ENCODE peak calls at places on chromosomes 12 and 14, in four cellular contexts. One of them, this sample, is unnamed.

GRCh38 chr14:90720832-90721231 is 95.4 kb downstream of the TTC7B start:
- DNase-seq in tibial nerve: no peak
- DNase-seq in fibroblast of mammary gland: no peak
- DNase-seq in thoracic aorta: no peak
- DNase-seq in this sample: no peak

GRCh38 chr14:68979722-68980552 is 835 bp upstream of the ACTN1 start:
- DNase-seq in tibial nerve: peak
- DNase-seq in fibroblast of mammary gland: peak
- DNase-seq in thoracic aorta: peak
- DNase-seq in this sample: no peak

GRCh38 chr12:129535351-129535750 is 368.5 kb downstream of the TMEM132D start:
- DNase-seq in tibial nerve: no peak
- DNase-seq in fibroblast of mammary gland: no peak
- DNase-seq in thoracic aorta: no peak
- DNase-seq in this sample: no peak

GRCh38 chr14:35221462-35221861 is 70.7 kb upstream of the PSMA6 start:
- DNase-seq in tibial nerve: no peak
- DNase-seq in fibroblast of mammary gland: peak
- DNase-seq in thoracic aorta: no peak
- DNase-seq in this sample: no peak

GRCh38 chr14:100619382-100620305 is 32.4 kb upstream of the BEGAIN start:
- DNase-seq in tibial nerve: no peak
- DNase-seq in fibroblast of mammary gland: no peak
- DNase-seq in thoracic aorta: no peak
- DNase-seq in this sample: no peak

GRCh38 chr12:56718636-56719035 is 6.5 kb downstream of the NACA start:
- DNase-seq in tibial nerve: no peak
- DNase-seq in fibroblast of mammary gland: no peak
- DNase-seq in thoracic aorta: no peak
- DNase-seq in this sample: no peak

GRCh38 chr12:80752464-80752863 is 35.8 kb downstream of the MYF5 start:
- DNase-seq in tibial nerve: no peak
- DNase-seq in fibroblast of mammary gland: peak
- DNase-seq in thoracic aorta: no peak
- DNase-seq in this sample: no peak

GRCh38 chr12:53380104-53380796 is at the start of gene SP1:
- DNase-seq in tibial nerve: peak
- DNase-seq in fibroblast of mammary gland: peak
- DNase-seq in thoracic aorta: peak
- DNase-seq in this sample: peak

GRCh38 chr14:60514378-60515243 is 5.7 kb downstream of the SIX6 start:
- DNase-seq in tibial nerve: no peak
- DNase-seq in fibroblast of mammary gland: no peak
- DNase-seq in thoracic aorta: no peak
- DNase-seq in this sample: no peak

GRCh38 chr12:78473136-78473535 is 391.4 kb upstream of the SYT1 start:
- DNase-seq in tibial nerve: no peak
- DNase-seq in fibroblast of mammary gland: peak
- DNase-seq in thoracic aorta: no peak
- DNase-seq in this sample: peak

GRCh38 chr14:64117671-64118402 is 176.3 kb downstream of the ESR2 start:
- DNase-seq in tibial nerve: no peak
- DNase-seq in fibroblast of mammary gland: peak
- DNase-seq in thoracic aorta: peak
- DNase-seq in this sample: no peak

GRCh38 chr12:51246254-51246853 is 7.7 kb downstream of the DAZAP2 start:
- DNase-seq in tibial nerve: no peak
- DNase-seq in fibroblast of mammary gland: peak
- DNase-seq in thoracic aorta: no peak
- DNase-seq in this sample: no peak

GRCh38 chr12:99505805-99506204 is 141.7 kb upstream of the GARIN6 start:
- DNase-seq in tibial nerve: no peak
- DNase-seq in fibroblast of mammary gland: no peak
- DNase-seq in thoracic aorta: no peak
- DNase-seq in this sample: no peak

GRCh38 chr14:70692210-70692609 is 50.5 kb downstream of the TTC9 start:
- DNase-seq in tibial nerve: no peak
- DNase-seq in fibroblast of mammary gland: no peak
- DNase-seq in thoracic aorta: no peak
- DNase-seq in this sample: no peak

GRCh38 chr12:87266305-87266704 is 762.9 kb downstream of the C12orf50 start:
- DNase-seq in tibial nerve: no peak
- DNase-seq in fibroblast of mammary gland: peak
- DNase-seq in thoracic aorta: no peak
- DNase-seq in this sample: no peak

GRCh38 chr14:96264850-96265249 is 8.8 kb downstream of the BDKRB1 start:
- DNase-seq in tibial nerve: no peak
- DNase-seq in fibroblast of mammary gland: peak
- DNase-seq in thoracic aorta: no peak
- DNase-seq in this sample: no peak

GRCh38 chr12:128402481-128402880 is 135.5 kb downstream of the TMEM132C start:
- DNase-seq in tibial nerve: no peak
- DNase-seq in fibroblast of mammary gland: no peak
- DNase-seq in thoracic aorta: no peak
- DNase-seq in this sample: no peak

GRCh38 chr12:18492372-18493025 is 231.2 kb downstream of the PIK3C2G start:
- DNase-seq in tibial nerve: no peak
- DNase-seq in fibroblast of mammary gland: peak
- DNase-seq in thoracic aorta: no peak
- DNase-seq in this sample: no peak

GRCh38 chr12:99600388-99600787 is 47.2 kb upstream of the GARIN6 start:
- DNase-seq in tibial nerve: no peak
- DNase-seq in fibroblast of mammary gland: no peak
- DNase-seq in thoracic aorta: no peak
- DNase-seq in this sample: no peak

GRCh38 chr12:18971932-18972331 is 157.6 kb upstream of the PLEKHA5 start:
- DNase-seq in tibial nerve: no peak
- DNase-seq in fibroblast of mammary gland: no peak
- DNase-seq in thoracic aorta: no peak
- DNase-seq in this sample: no peak

GRCh38 chr12:54394281-54394719 is 9.8 kb upstream of the ZNF385A start:
- DNase-seq in tibial nerve: no peak
- DNase-seq in fibroblast of mammary gland: peak
- DNase-seq in thoracic aorta: no peak
- DNase-seq in this sample: no peak

DNA sequence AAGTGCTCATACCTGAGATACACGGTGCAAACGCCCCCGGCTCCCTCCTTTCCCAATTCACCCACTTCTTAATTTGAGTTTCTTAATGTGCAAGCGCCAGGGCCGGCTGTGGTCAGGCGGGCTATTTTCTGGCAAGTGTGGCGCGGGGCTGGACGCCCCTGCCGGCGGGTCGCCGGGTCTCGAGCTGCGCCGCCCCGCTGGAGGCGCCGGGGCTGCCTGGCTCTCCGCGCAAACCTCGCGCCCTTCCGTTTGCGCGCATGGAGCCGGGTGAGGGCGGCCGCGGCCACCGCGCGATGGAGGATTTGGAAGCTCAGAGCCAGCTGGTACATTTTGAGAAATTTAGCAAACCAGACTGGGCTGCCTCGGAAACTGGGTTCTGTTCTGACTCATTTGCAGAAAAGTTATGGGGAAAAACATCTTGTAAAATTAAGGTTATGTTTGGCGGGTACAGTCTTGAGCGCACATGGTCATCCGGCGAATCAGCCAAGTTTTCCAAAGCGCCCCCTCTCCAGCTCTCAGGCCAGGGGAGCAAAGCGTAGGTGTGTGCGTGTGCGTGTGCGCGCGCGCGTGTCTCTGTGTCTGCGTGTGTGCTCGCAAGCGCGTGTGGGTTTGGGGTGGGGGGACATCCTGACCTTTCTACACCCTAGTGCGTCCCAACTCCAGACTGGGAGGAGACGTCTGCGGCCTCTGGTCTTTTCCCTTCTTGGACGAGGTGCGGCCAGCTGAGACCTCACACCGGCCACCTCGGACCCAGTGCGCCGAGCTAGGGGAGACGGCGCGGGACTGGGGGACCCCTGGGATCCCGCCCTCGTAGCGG is 6.5 kb upstream of the OTX2 start:
- DNase-seq in tibial nerve: no peak
- DNase-seq in fibroblast of mammary gland: no peak
- DNase-seq in thoracic aorta: no peak
- DNase-seq in this sample: no peak
- H3K4me3 ChIP-seq in tibial nerve: no peak
- H3K4me3 ChIP-seq in fibroblast of mammary gland: no peak
- H3K4me3 ChIP-seq in thoracic aorta: no peak
- H3K4me3 ChIP-seq in this sample: no peak

GRCh38 chr14:52996493-52996892 is 45.6 kb upstream of the FERMT2 start:
- DNase-seq in tibial nerve: no peak
- DNase-seq in fibroblast of mammary gland: no peak
- DNase-seq in thoracic aorta: no peak
- DNase-seq in this sample: no peak

GRCh38 chr14:53002576-53002975 is 51.7 kb upstream of the FERMT2 start:
- DNase-seq in tibial nerve: no peak
- DNase-seq in fibroblast of mammary gland: peak
- DNase-seq in thoracic aorta: no peak
- DNase-seq in this sample: no peak

GRCh38 chr14:53001787-53002378 is 51.0 kb upstream of the FERMT2 start:
- DNase-seq in tibial nerve: no peak
- DNase-seq in fibroblast of mammary gland: no peak
- DNase-seq in thoracic aorta: no peak
- DNase-seq in this sample: no peak

GRCh38 chr14:52995998-52996397 is 45.1 kb upstream of the FERMT2 start:
- DNase-seq in tibial nerve: no peak
- DNase-seq in fibroblast of mammary gland: no peak
- DNase-seq in thoracic aorta: no peak
- DNase-seq in this sample: no peak

GRCh38 chr14:52998376-52999010 is 47.6 kb upstream of the FERMT2 start:
- DNase-seq in tibial nerve: no peak
- DNase-seq in fibroblast of mammary gland: peak
- DNase-seq in thoracic aorta: no peak
- DNase-seq in this sample: no peak
- H3K4me3 ChIP-seq in tibial nerve: no peak
- H3K4me3 ChIP-seq in fibroblast of mammary gland: no peak
- H3K4me3 ChIP-seq in thoracic aorta: no peak
- H3K4me3 ChIP-seq in this sample: no peak

DNA sequence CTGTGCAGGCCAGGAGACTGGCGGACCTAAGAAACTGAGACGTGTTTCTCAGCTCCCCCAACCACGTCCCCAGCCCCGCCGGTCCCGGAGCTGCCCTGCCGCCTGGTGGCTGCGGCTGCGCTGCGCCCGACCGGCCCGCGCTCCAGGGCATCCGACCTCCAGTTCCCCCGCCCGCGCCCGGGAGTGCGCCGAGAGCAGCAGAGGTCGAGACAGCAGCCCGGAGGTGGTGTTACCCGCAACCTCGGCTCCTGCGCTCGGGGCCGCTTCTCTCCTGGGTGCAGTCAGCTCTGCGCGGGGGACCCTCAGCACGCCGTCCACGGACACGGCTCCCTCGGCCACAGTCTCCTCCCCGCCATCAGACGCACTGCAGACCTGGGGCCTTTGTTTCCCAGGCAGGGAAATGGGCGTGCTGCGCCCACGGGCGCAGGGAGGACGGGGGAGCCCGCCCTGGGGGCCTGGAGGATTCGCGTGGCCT is 21.6 kb upstream of the GPR132 start:
- DNase-seq in tibial nerve: peak
- DNase-seq in fibroblast of mammary gland: peak
- DNase-seq in thoracic aorta: no peak
- DNase-seq in this sample: no peak
- H3K4me3 ChIP-seq in tibial nerve: peak
- H3K4me3 ChIP-seq in fibroblast of mammary gland: peak
- H3K4me3 ChIP-seq in thoracic aorta: peak
- H3K4me3 ChIP-seq in this sample: no peak

GRCh38 chr14:26200675-26201074 is 397.2 kb downstream of the NOVA1 start:
- DNase-seq in tibial nerve: no peak
- DNase-seq in fibroblast of mammary gland: peak
- DNase-seq in thoracic aorta: no peak
- DNase-seq in this sample: no peak

GRCh38 chr14:26204362-26204953 is 393.4 kb downstream of the NOVA1 start:
- DNase-seq in tibial nerve: no peak
- DNase-seq in fibroblast of mammary gland: no peak
- DNase-seq in thoracic aorta: no peak
- DNase-seq in this sample: peak

GRCh38 chr14:26199599-26200370 is 398.0 kb downstream of the NOVA1 start:
- DNase-seq in tibial nerve: no peak
- DNase-seq in fibroblast of mammary gland: peak
- DNase-seq in thoracic aorta: no peak
- DNase-seq in this sample: no peak

GRCh38 chr14:26206640-26207039 is 391.2 kb downstream of the NOVA1 start:
- DNase-seq in tibial nerve: no peak
- DNase-seq in fibroblast of mammary gland: no peak
- DNase-seq in thoracic aorta: no peak
- DNase-seq in this sample: no peak

DNA sequence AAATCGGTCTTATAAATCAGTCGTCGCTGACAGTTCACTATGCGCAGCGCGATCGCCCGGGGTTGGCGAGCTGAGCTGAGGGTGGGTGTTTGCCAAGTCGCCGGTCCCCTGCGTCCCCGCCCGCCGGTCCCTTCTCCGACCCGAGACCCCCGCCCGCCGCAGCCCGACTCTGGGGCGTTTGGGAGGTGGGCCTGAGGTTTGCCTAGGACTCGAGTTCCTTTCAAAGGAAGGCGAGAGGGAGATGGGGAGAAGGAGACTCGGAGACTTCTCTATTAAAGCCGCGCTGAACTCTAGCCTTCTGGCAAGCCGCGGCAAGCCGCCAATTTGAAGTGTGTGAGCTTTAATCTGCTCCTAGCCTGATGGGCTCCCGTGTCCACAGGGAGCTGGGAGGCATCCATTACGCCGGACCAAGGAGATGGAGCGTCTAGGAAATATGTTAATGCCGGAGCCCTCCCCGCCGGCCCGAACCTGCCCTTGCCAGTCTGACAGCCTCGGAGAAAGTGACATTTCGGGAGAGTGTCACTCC is 392.8 kb downstream of the NOVA1 start:
- DNase-seq in tibial nerve: peak
- DNase-seq in fibroblast of mammary gland: peak
- DNase-seq in thoracic aorta: no peak
- DNase-seq in this sample: peak
- H3K4me3 ChIP-seq in tibial nerve: peak
- H3K4me3 ChIP-seq in fibroblast of mammary gland: peak
- H3K4me3 ChIP-seq in thoracic aorta: peak
- H3K4me3 ChIP-seq in this sample: peak

DNA sequence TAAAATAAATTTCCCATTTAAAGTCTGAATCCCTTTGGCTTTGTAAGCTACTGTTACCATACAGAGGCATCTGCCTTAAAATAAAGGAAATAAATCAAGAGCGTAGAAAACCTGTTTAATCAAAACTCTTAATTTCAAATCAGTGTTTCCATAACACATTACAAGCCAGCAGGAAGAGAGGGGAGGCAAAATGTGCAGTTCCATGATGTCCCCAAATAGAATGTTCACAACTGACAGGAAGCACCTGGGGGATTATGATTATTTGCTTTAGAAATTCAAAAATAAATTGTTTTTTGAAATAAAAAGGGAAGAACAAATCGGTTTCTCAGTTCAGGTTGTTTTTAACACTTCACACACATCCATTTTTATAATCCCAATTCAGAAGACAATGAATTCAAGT is 21.4 kb downstream of the SOCS2 start:
- DNase-seq in tibial nerve: no peak
- DNase-seq in fibroblast of mammary gland: no peak
- DNase-seq in thoracic aorta: no peak
- DNase-seq in this sample: no peak
- H3K4me3 ChIP-seq in tibial nerve: no peak
- H3K4me3 ChIP-seq in fibroblast of mammary gland: no peak
- H3K4me3 ChIP-seq in thoracic aorta: peak
- H3K4me3 ChIP-seq in this sample: no peak